ENCODE peak calls at places on chromosomes 7 and 10, in eight cellular contexts. H is suprapubic skin, G is IMR-90, N is AG04450, S is colonic mucosa, J is heart right ventricle, F is left ventricle myocardium inferior, P is mammary epithelial cell. A is an unnamed sample. For H3K9me3, the result is how much of the 10 kb centered on the place peaks cover.

GRCh38 chr10:122780391-122780790 is 65.3 kb downstream of the CUZD1 start:
- DNase-seq in G (no peak), J (no peak), S (no peak), F (no peak), H (no peak), P (peak), N (no peak), A (no peak)

GRCh38 chr7:33334349-33334748 is 205.0 kb downstream of the BBS9 start:
- DNase-seq in J (no peak), G (peak), P (peak), F (no peak), N (no peak), H (no peak), S (no peak), A (no peak)

GRCh38 chr10:23517155-23517554 is 78.3 kb downstream of the OTUD1 start:
- DNase-seq in F (no peak), J (no peak), S (no peak), P (no peak), N (no peak), H (no peak), G (no peak), A (no peak)

GRCh38 chr7:6576024-6576866 is 1.0 kb upstream of the ZDHHC4 start:
- DNase-seq in P (no peak), H (no peak), N (no peak), J (no peak), S (peak), F (no peak), G (no peak), A (no peak)

GRCh38 chr10:86769991-86770390 is 13.6 kb downstream of the BMPR1A start:
- DNase-seq in P (no peak), H (no peak), J (no peak), S (no peak), F (no peak), N (no peak), G (no peak), A (no peak)

GRCh38 chr7:74097937-74098614 is 14.5 kb downstream of the LIMK1 start:
- DNase-seq in H (peak), G (peak), S (peak), P (peak), N (peak), J (no peak), F (no peak), A (no peak)

GRCh38 chr7:91034459-91035368 is 229.5 kb upstream of the FZD1 start:
- DNase-seq in H (no peak), N (peak), S (peak), F (no peak), G (peak), J (peak), P (peak), A (no peak)

GRCh38 chr10:14477408-14477710 is 146.6 kb upstream of the FRMD4A start:
- DNase-seq in N (no peak), F (no peak), G (peak), J (no peak), H (no peak), P (no peak), S (no peak), A (no peak)

GRCh38 chr7:41695661-41696322 is 7.1 kb downstream of the INHBA start:
- DNase-seq in H (no peak), P (no peak), G (peak), F (no peak), N (peak), J (no peak), S (no peak), A (no peak)

GRCh38 chr10:88234332-88234731 is 348.8 kb downstream of the RNLS start:
- DNase-seq in N (no peak), G (no peak), F (no peak), S (peak), H (no peak), P (no peak), J (no peak), A (no peak)

GRCh38 chr7:80783688-80784327 is 135.0 kb downstream of the SEMA3C start:
- DNase-seq in J (no peak), H (no peak), S (no peak), P (no peak), F (no peak), G (peak), N (no peak), A (no peak)

GRCh38 chr7:142854505-142855400 is at the start of gene EPHB6:
- DNase-seq in F (peak), P (peak), J (peak), N (no peak), H (peak), G (peak), S (peak), A (peak)

GRCh38 chr10:63576501-63576900 is 55.3 kb downstream of the REEP3 start:
- DNase-seq in H (no peak), F (no peak), G (no peak), J (no peak), N (no peak), S (no peak), P (no peak), A (no peak)

GRCh38 chr10:124364674-124365073 is 54.0 kb downstream of the OAT start:
- DNase-seq in N (no peak), J (no peak), S (no peak), G (no peak), H (no peak), F (no peak), P (no peak), A (no peak)

GRCh38 chr7:151559557-151560183 is 40.0 kb upstream of the RHEB start:
- DNase-seq in P (no peak), H (no peak), G (no peak), N (no peak), F (no peak), J (no peak), S (no peak), A (no peak)

GRCh38 chr10:72084094-72084459 is 4.3 kb downstream of the SPOCK2 start:
- DNase-seq in S (no peak), F (no peak), G (no peak), H (no peak), N (no peak), P (no peak), J (no peak), A (peak)

GRCh38 chr7:143013473-143013872 is 13.5 kb downstream of the OR9A2 start:
- DNase-seq in J (no peak), G (no peak), F (no peak), P (no peak), N (no peak), H (no peak), S (no peak), A (no peak)

GRCh38 chr10:112815238-112816032 is 134.6 kb upstream of the TCF7L2 start:
- DNase-seq in S (no peak), H (no peak), F (no peak), G (peak), J (no peak), P (peak), N (no peak), A (no peak)

GRCh38 chr7:360454-361100 is 70.6 kb downstream of the FOXL3 start:
- DNase-seq in P (no peak), H (no peak), J (no peak), G (no peak), S (no peak), N (no peak), F (peak), A (peak)

GRCh38 chr7:31078363-31078990 is 26.4 kb downstream of the ADCYAP1R1 start:
- DNase-seq in G (no peak), F (peak), N (no peak), H (no peak), P (no peak), S (no peak), J (no peak), A (no peak)

GRCh38 chr10:97724341-97724941 is 10.9 kb downstream of the MARVELD1 start:
- DNase-seq in G (peak), S (peak), P (peak), F (no peak), J (no peak), H (peak), N (no peak), A (no peak)

DNA sequence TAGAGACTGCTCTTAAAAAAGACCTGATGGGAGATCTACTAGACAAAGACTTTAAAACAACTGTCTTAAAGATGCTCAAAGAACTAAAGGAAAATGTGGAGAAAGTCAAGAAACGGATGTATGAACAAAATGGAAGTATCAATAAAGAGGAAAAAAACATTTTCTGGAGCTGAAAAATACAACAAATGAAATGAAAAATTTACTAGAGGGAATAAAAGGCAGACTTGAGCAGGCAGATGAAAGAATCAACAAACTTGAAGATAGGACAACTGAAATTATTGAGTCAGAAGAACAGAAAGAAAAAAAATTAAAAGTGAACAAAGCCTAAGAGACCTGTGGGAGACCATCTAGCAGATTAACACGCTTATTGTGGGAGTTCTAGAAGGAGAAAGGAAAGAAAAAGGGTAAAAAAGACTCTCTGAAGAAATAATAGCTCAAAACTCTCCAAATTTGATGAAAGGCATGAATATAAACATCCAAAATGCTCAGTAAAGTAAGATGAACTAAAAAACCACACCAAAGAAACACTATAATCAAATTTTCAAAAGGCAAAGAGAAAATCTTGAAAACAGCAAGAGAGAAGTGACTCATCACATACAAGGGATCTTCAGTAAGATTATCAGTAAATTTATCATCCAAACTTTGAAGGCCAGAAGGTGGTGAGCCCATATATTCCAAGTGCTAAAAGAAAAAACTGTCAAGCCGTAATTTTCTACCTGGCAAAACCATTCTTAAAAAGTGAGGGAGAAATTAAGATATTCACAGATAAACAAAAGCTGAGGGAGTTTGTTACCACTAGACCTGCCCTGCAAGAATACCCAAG is 83.2 kb downstream of the SCRN1 start:
- DNase-seq in H (no peak), S (no peak), P (no peak), F (no peak), J (no peak), N (no peak), G (no peak), A (no peak)
- H3K9me3 ChIP-seq in H (under half), S (under half), P (under half), F (under half), J (under half), N (under half), G (under half), A (under half)

GRCh38 chr7:159153511-159153910 is 8.8 kb upstream of the VIPR2 start:
- DNase-seq in P (no peak), H (no peak), J (no peak), S (no peak), G (no peak), F (no peak), N (no peak), A (no peak)

GRCh38 chr7:159149488-159149887 is 4.8 kb upstream of the VIPR2 start:
- DNase-seq in F (no peak), P (no peak), N (no peak), S (no peak), G (no peak), J (no peak), H (no peak), A (no peak)

GRCh38 chr7:159152816-159153215 is 8.1 kb upstream of the VIPR2 start:
- DNase-seq in J (no peak), F (no peak), G (no peak), S (no peak), H (no peak), N (no peak), P (no peak), A (no peak)

GRCh38 chr7:159148430-159149395 is 4.0 kb upstream of the VIPR2 start:
- DNase-seq in F (no peak), N (no peak), H (no peak), G (no peak), S (no peak), P (no peak), J (no peak), A (no peak)

GRCh38 chr7:159151231-159151630 is 6.6 kb upstream of the VIPR2 start:
- DNase-seq in H (no peak), S (no peak), G (no peak), J (no peak), P (no peak), F (no peak), N (no peak), A (no peak)
- H3K9me3 ChIP-seq in H (under half), S (under half), G (under half), J (under half), P (under half), F (under half), N (half or more), A (under half)

GRCh38 chr7:64521409-64521984 is 41.4 kb downstream of the ZNF680 start:
- DNase-seq in J (no peak), N (no peak), S (no peak), G (no peak), P (no peak), F (no peak), H (no peak), A (no peak)
- H3K9me3 ChIP-seq in J (under half), N (under half), S (under half), G (under half), P (under half), F (half or more), H (half or more), A (half or more)

GRCh38 chr10:37812290-37812689 is 45.1 kb downstream of the ZNF248 start:
- DNase-seq in P (no peak), N (no peak), J (no peak), S (no peak), G (no peak), H (no peak), F (no peak), A (no peak)
- H3K9me3 ChIP-seq in P (under half), N (under half), J (under half), S (under half), G (under half), H (under half), F (half or more), A (half or more)

GRCh38 chr7:158174947-158175346 is 412.7 kb downstream of the PTPRN2 start:
- DNase-seq in G (no peak), P (no peak), H (no peak), F (no peak), N (no peak), J (no peak), S (no peak), A (no peak)

GRCh38 chr7:158176561-158177173 is 411.0 kb downstream of the PTPRN2 start:
- DNase-seq in F (no peak), N (no peak), J (no peak), H (no peak), P (no peak), G (no peak), S (no peak), A (no peak)

GRCh38 chr7:158175779-158176178 is 411.8 kb downstream of the PTPRN2 start:
- DNase-seq in F (no peak), P (no peak), S (no peak), H (no peak), G (no peak), N (no peak), J (no peak), A (no peak)
- H3K9me3 ChIP-seq in F (under half), P (under half), S (under half), H (under half), G (under half), N (half or more), J (under half), A (under half)

GRCh38 chr7:56222866-56223265 is 106.6 kb upstream of the NUPR2 start:
- DNase-seq in J (no peak), F (no peak), P (no peak), N (no peak), S (no peak), G (no peak), H (no peak), A (no peak)

GRCh38 chr7:56218510-56218909 is 102.3 kb upstream of the NUPR2 start:
- DNase-seq in F (no peak), S (no peak), G (no peak), H (no peak), P (no peak), N (no peak), J (no peak), A (no peak)

GRCh38 chr7:56213574-56213973 is 97.4 kb upstream of the NUPR2 start:
- DNase-seq in H (no peak), J (no peak), N (no peak), P (no peak), G (no peak), S (no peak), F (no peak), A (no peak)

GRCh38 chr7:56219017-56219416 is 102.8 kb upstream of the NUPR2 start:
- DNase-seq in G (no peak), F (no peak), P (no peak), J (no peak), H (no peak), S (no peak), N (no peak), A (no peak)
- H3K9me3 ChIP-seq in G (under half), F (under half), P (under half), J (under half), H (under half), S (under half), N (under half), A (under half)

A was measured in CD4-positive, alpha-beta T cell.